ENCODE peak calls at places on chromosomes 5 and 9, in five cellular contexts. I is astrocyte, P is PC-3, X is PC-9, L is fibroblast of lung. Q is an unnamed sample.

GRCh38 chr5:53480474-53481353 is at the start of gene FST:
- DNase-seq in P (no peak), L (peak; percentile 47), I (peak; percentile 16), X (no peak), Q (peak; percentile 76)

GRCh38 chr5:82330921-82331320 is 52.8 kb upstream of the RPS23 start:
- DNase-seq in X (no peak), L (peak; percentile 68), I (no peak), P (no peak), Q (no peak)

GRCh38 chr5:180126716-180127681 is 55.4 kb upstream of the RNF130 start:
- DNase-seq in I (no peak), P (peak; percentile 30), L (no peak), X (peak; percentile 30), Q (peak; percentile 95)

GRCh38 chr5:73121109-73121443 is 701 bp downstream of the TMEM171 start:
- DNase-seq in I (peak; percentile 38), X (peak; percentile 53), L (no peak), P (peak; percentile 39), Q (peak; percentile 97)

GRCh38 chr5:116360008-116360853 is 214.4 kb downstream of the SEMA6A start:
- DNase-seq in I (no peak), P (no peak), L (peak; percentile 4), X (no peak), Q (no peak)

GRCh38 chr9:111961011-111961410 is 64.4 kb downstream of the UGCG start:
- DNase-seq in P (peak; percentile 28), I (peak; percentile 73), L (peak; percentile 37), X (no peak), Q (peak; percentile 51)

GRCh38 chr5:36722913-36723312 is 116.5 kb downstream of the SLC1A3 start:
- DNase-seq in I (no peak), X (no peak), L (peak; percentile 18), P (peak; percentile 20), Q (no peak)

GRCh38 chr5:83724001-83724400 is 3.3 kb upstream of the HAPLN1 start:
- DNase-seq in L (no peak), I (no peak), X (no peak), P (peak; percentile 37), Q (no peak)

GRCh38 chr5:58641533-58641932 is 58.7 kb downstream of the RAB3C start:
- DNase-seq in L (no peak), X (no peak), I (no peak), P (no peak), Q (no peak)

GRCh38 chr9:37251452-37251851 is 131.1 kb downstream of the ZCCHC7 start:
- DNase-seq in I (no peak), L (no peak), P (no peak), X (no peak), Q (peak; percentile 23)

GRCh38 chr9:117224676-117225075 is 190.2 kb downstream of the ASTN2 start:
- DNase-seq in X (no peak), P (no peak), L (no peak), I (no peak), Q (no peak)

GRCh38 chr5:34657550-34657921 is 1.4 kb downstream of the RAI14 start:
- DNase-seq in P (peak; percentile 49), X (no peak), L (peak; percentile 54), I (peak; percentile 48), Q (no peak)

GRCh38 chr5:25979086-25979485 is 1059.3 kb downstream of the CDH9 start:
- DNase-seq in L (no peak), I (no peak), P (no peak), X (no peak), Q (no peak)

GRCh38 chr9:37801287-37801850 is 772 bp downstream of the DCAF10 start:
- DNase-seq in I (peak; percentile 12), X (no peak), P (peak; percentile 7), L (peak; percentile 24), Q (peak; percentile 88)

GRCh38 chr9:69760278-69760610 is 433 bp upstream of the PTAR1 start:
- DNase-seq in L (no peak), X (no peak), I (no peak), P (no peak), Q (no peak)

GRCh38 chr9:138037140-138037539 is 159.6 kb downstream of the CACNA1B start:
- DNase-seq in L (no peak), I (no peak), X (no peak), P (no peak), Q (no peak)

GRCh38 chr5:176716320-176716719 is 69.0 kb downstream of the TSPAN17 start:
- DNase-seq in I (peak; percentile 67), P (peak; percentile 88), L (peak; percentile 79), X (no peak), Q (no peak)

GRCh38 chr5:36060516-36060885 is 6.2 kb downstream of the UGT3A2 start:
- DNase-seq in I (no peak), X (no peak), P (peak; percentile 55), L (no peak), Q (no peak)

GRCh38 chr9:89089176-89089575 is 89.4 kb downstream of the SHC3 start:
- DNase-seq in P (no peak), I (no peak), L (no peak), X (no peak), Q (no peak)

GRCh38 chr9:93675336-93676150 is 99.2 kb downstream of the PHF2 start:
- DNase-seq in I (no peak), X (no peak), L (no peak), P (no peak), Q (peak; percentile 65)

GRCh38 chr5:40866844-40867243 is 25.7 kb downstream of the CARD6 start:
- DNase-seq in L (no peak), P (no peak), X (no peak), I (no peak), Q (no peak)

GRCh38 chr5:57989378-57989777 is 470.5 kb downstream of the PLK2 start:
- DNase-seq in X (peak; percentile 48), I (peak; percentile 45), P (peak; percentile 68), L (no peak), Q (no peak)

GRCh38 chr5:36696059-36696673 is 89.8 kb downstream of the SLC1A3 start:
- DNase-seq in X (peak; percentile 65), I (peak; percentile 41), L (peak; percentile 70), P (peak; percentile 86), Q (peak; percentile 86)

GRCh38 chr5:136212252-136212721 is 19.3 kb upstream of the SMIM32 start:
- DNase-seq in I (peak; percentile 12), P (peak; percentile 55), X (no peak), L (peak; percentile 57), Q (peak; percentile 93)

GRCh38 chr9:124527781-124528180 is 20.6 kb upstream of the NR5A1 start:
- DNase-seq in L (peak; percentile 14), P (peak; percentile 10), X (peak; percentile 92), I (peak; percentile 56), Q (peak; percentile 57)

GRCh38 chr5:96751203-96752169 is 56.3 kb downstream of the ERAP1 start:
- DNase-seq in P (no peak), X (no peak), L (no peak), I (no peak), Q (no peak)

GRCh38 chr9:90872835-90873294 is 71.2 kb downstream of the SYK start:
- DNase-seq in X (no peak), L (no peak), P (no peak), I (no peak), Q (no peak)

GRCh38 chr5:33148076-33148501 is 292.7 kb upstream of the TARS1 start:
- DNase-seq in I (peak; percentile 88), L (peak; percentile 66), X (peak; percentile 81), P (peak; percentile 93), Q (peak; percentile 82)

GRCh38 chr5:73321757-73322452 is 126.7 kb downstream of the FOXD1 start:
- DNase-seq in L (peak; percentile 68), I (peak; percentile 100), P (peak; percentile 89), X (peak; percentile 99), Q (peak; percentile 70)

GRCh38 chr9:91495450-91495849 is 71.8 kb upstream of the NFIL3 start:
- DNase-seq in X (peak; percentile 71), L (peak; percentile 93), P (peak; percentile 64), I (peak; percentile 99), Q (peak; percentile 83)

GRCh38 chr9:79403495-79403894 is 168.3 kb upstream of the TLE4 start:
- DNase-seq in P (no peak), I (no peak), L (no peak), X (no peak), Q (no peak)

GRCh38 chr5:22896155-22896554 is 43.0 kb upstream of the CDH12 start:
- DNase-seq in L (no peak), X (no peak), P (peak; percentile 22), I (no peak), Q (no peak)

GRCh38 chr9:115008536-115008935 is 78.1 kb upstream of the TNFSF8 start:
- DNase-seq in P (peak; percentile 78), I (peak; percentile 95), L (peak; percentile 86), X (peak; percentile 44), Q (peak; percentile 29)

GRCh38 chr5:139741823-139742172 is 53.8 kb upstream of the PSD2 start:
- DNase-seq in L (no peak), I (no peak), X (no peak), P (no peak), Q (peak; percentile 22)

GRCh38 chr9:19461135-19461534 is 52.3 kb downstream of the ACER2 start:
- DNase-seq in P (no peak), L (no peak), X (no peak), I (no peak), Q (no peak)

GRCh38 chr9:19466268-19466639 is 57.4 kb downstream of the ACER2 start:
- DNase-seq in L (no peak), P (no peak), X (no peak), I (no peak), Q (no peak)

GRCh38 chr9:19464061-19464763 is 55.4 kb downstream of the ACER2 start:
- DNase-seq in L (no peak), P (no peak), I (no peak), X (no peak), Q (no peak)

GRCh38 chr9:19464764-19465570 is 56.2 kb downstream of the ACER2 start:
- DNase-seq in X (peak; percentile 47), P (peak; percentile 67), L (peak; percentile 81), I (peak; percentile 70), Q (peak; percentile 100)

GRCh38 chr9:19465571-19466267 is 56.9 kb downstream of the ACER2 start:
- DNase-seq in I (no peak), L (no peak), P (no peak), X (no peak), Q (no peak)
- H3K4me2 ChIP-seq in I (no peak overlapping the region), L (no peak overlapping the region), P (no peak overlapping the region), X (peak overlapping the region; percentile 53), Q (no peak overlapping the region)

DNA sequence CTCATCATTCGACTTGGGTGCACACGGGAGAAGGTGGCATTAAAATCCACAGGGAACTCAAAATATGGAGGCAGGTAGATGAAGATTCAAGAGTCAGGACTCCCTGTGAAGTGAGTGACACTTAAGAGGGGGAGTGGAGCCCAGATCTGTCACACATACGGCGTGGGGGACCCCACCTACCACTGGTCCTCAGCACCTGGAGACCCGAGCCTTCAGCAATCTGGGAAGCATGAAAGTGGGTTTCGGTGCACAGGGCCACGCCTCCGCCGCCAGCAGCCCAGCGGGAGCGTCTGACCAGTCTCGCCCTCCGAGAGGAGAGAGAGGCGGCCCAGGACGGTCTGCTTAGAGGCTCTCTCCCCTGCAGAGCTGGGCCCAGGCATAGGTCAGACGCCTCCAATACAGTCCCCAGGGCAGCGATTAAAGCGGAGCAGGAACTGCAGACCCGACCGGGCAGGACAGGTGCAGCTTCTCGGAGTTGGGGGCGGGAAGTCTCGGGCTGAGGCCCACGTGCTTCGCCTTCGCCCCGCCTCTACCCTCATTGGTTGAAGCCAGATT is 639 bp upstream of the SLC2A8 start:
- DNase-seq in P (no peak), L (no peak), I (no peak), X (no peak), Q (peak; percentile 27)
- H4K20me1 ChIP-seq in P (no peaks in the 10 kb centered on the region), L (no peaks in the 10 kb centered on the region), I (peaks cover 16% of the 10 kb centered on the region), X (peaks cover 4% of the 10 kb centered on the region), Q (peaks cover 12% of the 10 kb centered on the region)

GRCh38 chr9:14524881-14525515 is 168.2 kb downstream of the ZDHHC21 start:
- DNase-seq in L (no peak), I (no peak), P (no peak), X (no peak), Q (no peak)
- H2AFZ ChIP-seq in L (no peak overlapping the region), I (no peak overlapping the region), P (no peak overlapping the region), X (no peak overlapping the region), Q (no peak overlapping the region)

GRCh38 chr5:95375591-95375990 is 15.6 kb upstream of the FAM81B start:
- DNase-seq in X (no peak), I (peak; percentile 5), L (no peak), P (no peak), Q (no peak)
- H3K4me2 ChIP-seq in X (no peak overlapping the region), I (no peak overlapping the region), L (no peak overlapping the region), P (no peak overlapping the region), Q (no peak overlapping the region)

Q was measured in osteoblast.